ENCODE peak calls at places on chromosomes 1 and 21, in four cellular contexts. E is A673, U is brain microvascular endothelial cell, N is transverse colon. Z is an unnamed sample. For H3K27me3, the result is how much of the 10 kb centered on the place peaks cover.

GRCh38 chr1:199948587-199949280 is 78.8 kb upstream of the NR5A2 start:
- DNase-seq in E (peak), U (no peak), N (no peak), Z (peak)

GRCh38 chr1:14113271-14113670 is 413.3 kb downstream of the PRDM2 start:
- DNase-seq in E (peak), U (no peak), N (no peak), Z (no peak)

GRCh38 chr1:114126696-114127095 is 27.0 kb downstream of the SYT6 start:
- DNase-seq in E (no peak), U (no peak), N (peak), Z (no peak)

GRCh38 chr1:175536369-175536768 is 207.0 kb downstream of the TNR start:
- DNase-seq in E (no peak), U (no peak), N (no peak), Z (no peak)

GRCh38 chr1:41608242-41608641 is 123.8 kb upstream of the EDN2 start:
- DNase-seq in E (peak), U (peak), N (no peak), Z (peak)

GRCh38 chr1:175188936-175189335 is 3.6 kb downstream of the KIAA0040 start:
- DNase-seq in E (no peak), U (no peak), N (peak), Z (no peak)

GRCh38 chr1:160863422-160864131 is 890 bp upstream of the CD244 start:
- DNase-seq in E (no peak), U (no peak), N (no peak), Z (no peak)

GRCh38 chr1:196738730-196739129 is 35.9 kb upstream of the CFHR3 start:
- DNase-seq in E (no peak), U (no peak), N (no peak), Z (no peak)

GRCh38 chr21:33199516-33200217 is 30.1 kb upstream of the IFNAR2 start:
- DNase-seq in E (peak), U (peak), N (peak), Z (peak)

GRCh38 chr1:157994704-157995540 is 1.5 kb downstream of the KIRREL1 start:
- DNase-seq in E (no peak), U (no peak), N (peak), Z (peak)

GRCh38 chr1:119966020-119966419 is 69.7 kb upstream of the ADAM30 start:
- DNase-seq in E (no peak), U (peak), N (no peak), Z (no peak)

GRCh38 chr1:86156571-86157455 is at the start of gene COL24A1:
- DNase-seq in E (peak), U (peak), N (peak), Z (peak)

GRCh38 chr21:41559658-41560599 is 52.0 kb upstream of the TMPRSS2 start:
- DNase-seq in E (no peak), U (peak), N (no peak), Z (peak)

GRCh38 chr1:53327183-53327941 is 508 bp downstream of the LRP8 start:
- DNase-seq in E (peak), U (peak), N (peak), Z (no peak)

GRCh38 chr1:223007250-223007649 is 135.8 kb downstream of the TLR5 start:
- DNase-seq in E (no peak), U (peak), N (no peak), Z (no peak)

GRCh38 chr1:22709227-22709626 is 1.4 kb upstream of the EPHB2 start:
- DNase-seq in E (no peak), U (no peak), N (no peak), Z (no peak)

GRCh38 chr1:221419513-221420088 is 322.3 kb downstream of the DUSP10 start:
- DNase-seq in E (no peak), U (no peak), N (no peak), Z (peak)

GRCh38 chr21:44931137-44931500 is 8.7 kb upstream of the SLX9 start:
- DNase-seq in E (peak), U (no peak), N (peak), Z (no peak)

GRCh38 chr1:48936436-48936835 is 159.7 kb upstream of the BEND5 start:
- DNase-seq in E (no peak), U (no peak), N (no peak), Z (no peak)

GRCh38 chr1:3530086-3530930 is 75.8 kb downstream of the ARHGEF16 start:
- DNase-seq in E (peak), U (no peak), N (peak), Z (no peak)

GRCh38 chr1:39406533-39407478 is 84.6 kb upstream of the BMP8A start:
- DNase-seq in E (no peak), U (peak), N (no peak), Z (no peak)

GRCh38 chr1:181318022-181318857 is 165.1 kb upstream of the CACNA1E start:
- DNase-seq in E (no peak), U (no peak), N (no peak), Z (no peak)
- H3K27me3 ChIP-seq in E (half or more), U (under half), N (half or more), Z (half or more)

GRCh38 chr1:184664042-184664659 is 90.5 kb downstream of the EDEM3 start:
- DNase-seq in E (peak), U (peak), N (peak), Z (peak)
- TF ChIP-seq CTCF in E (peak), U (peak), N (peak), Z (peak)

DNA sequence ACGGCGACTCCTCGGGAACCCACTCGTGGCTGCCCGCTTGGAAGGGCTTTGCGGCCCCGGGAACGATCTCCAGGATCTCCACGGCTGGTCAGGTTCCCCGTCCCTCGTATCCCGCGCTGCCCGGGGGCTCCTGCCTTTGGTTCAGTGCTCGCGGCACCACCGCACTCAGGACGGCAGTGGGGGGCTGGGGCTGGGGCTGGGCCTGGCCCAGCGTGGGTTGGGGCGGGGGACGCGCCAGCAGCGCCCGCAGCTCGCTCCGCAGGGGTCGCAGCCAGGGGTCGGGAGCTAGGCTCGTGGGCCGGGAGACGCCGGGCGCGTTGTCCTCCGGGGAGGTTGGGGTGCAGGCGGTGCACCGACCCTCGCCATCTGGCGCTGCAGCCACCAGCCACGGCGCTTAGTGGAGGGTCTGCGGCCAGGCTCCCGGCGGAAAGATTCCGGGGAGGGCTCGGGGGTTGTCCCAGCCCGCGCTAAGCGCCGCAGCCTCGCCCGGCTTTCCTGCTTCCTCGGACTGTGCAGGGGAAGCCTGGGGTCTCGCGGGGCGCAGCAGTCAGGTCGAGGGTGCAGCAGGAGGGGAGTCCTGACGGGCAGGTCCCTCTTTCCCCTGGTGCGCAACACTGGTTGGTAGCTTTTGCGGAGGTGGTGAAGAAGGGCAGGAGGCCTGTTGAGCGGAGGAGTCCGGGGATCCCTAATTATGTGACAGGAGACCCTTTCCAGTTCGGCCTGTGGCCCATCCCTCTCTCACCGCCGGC is 9.0 kb downstream of the SIM2 start:
- DNase-seq in E (no peak), U (no peak), N (no peak), Z (no peak)
- H3K27me3 ChIP-seq in E (under half), U (half or more), N (half or more), Z (half or more)

GRCh38 chr1:99465176-99465900 is 180.6 kb upstream of the PALMD start:
- DNase-seq in E (no peak), U (peak), N (no peak), Z (peak)
- TF ChIP-seq CTCF in E (no peak), U (peak), N (no peak), Z (no peak)

DNA sequence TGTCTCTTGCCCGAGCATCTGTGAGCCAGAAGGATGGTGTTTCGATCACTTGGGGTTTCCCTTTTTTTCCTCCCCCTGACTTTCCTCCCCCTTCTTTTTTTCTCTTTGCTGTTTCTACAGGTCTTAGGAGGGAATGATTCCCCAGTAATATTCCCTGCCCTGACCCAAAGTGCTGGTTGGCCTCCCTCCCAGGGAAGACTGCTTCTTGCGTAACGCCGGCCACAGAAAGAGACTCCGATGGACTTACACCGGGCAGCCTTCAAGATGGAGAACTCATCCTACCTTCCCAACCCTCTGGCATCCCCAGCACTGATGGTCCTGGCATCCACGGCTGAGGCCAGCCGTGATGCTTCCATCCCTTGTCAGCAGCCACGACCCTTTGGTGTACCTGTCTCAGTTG is 6.8 kb downstream of the RNF220 start:
- DNase-seq in E (no peak), U (no peak), N (no peak), Z (no peak)
- H3K27me3 ChIP-seq in E (half or more), U (half or more), N (half or more), Z (under half)

DNA sequence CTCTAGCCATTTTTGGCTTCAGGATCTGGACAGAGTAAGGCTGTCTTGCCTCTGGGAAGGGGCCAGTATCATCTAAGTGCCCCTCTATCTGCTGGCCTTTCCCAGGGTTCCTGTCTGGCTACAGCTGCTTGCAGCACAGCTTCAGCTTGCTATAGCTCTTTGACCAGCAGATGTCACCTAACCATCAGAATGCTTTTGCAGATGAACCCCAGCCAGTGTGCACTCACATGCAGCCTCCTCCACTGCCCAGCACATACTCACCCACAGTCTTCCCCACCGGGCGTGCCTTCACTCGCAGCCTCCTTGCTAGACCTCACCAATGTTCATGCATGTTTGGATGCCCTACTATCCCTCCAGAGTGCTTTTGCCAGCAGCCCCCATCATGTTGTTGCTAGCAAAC is 769.0 kb downstream of the BRINP3 start:
- DNase-seq in E (peak), U (no peak), N (no peak), Z (peak)
- TF ChIP-seq CTCF in E (peak), U (peak), N (no peak), Z (no peak)

GRCh38 chr1:178503849-178504248 is 7.1 kb upstream of the CLEC20A start:
- DNase-seq in E (no peak), U (no peak), N (no peak), Z (no peak)
- H3K27me3 ChIP-seq in E (under half), U (under half), N (under half), Z (under half)

GRCh38 chr1:65921461-65921860 is 128.8 kb downstream of the PDE4B start:
- DNase-seq in E (no peak), U (no peak), N (no peak), Z (no peak)

GRCh38 chr1:65918564-65918963 is 125.9 kb downstream of the PDE4B start:
- DNase-seq in E (no peak), U (no peak), N (no peak), Z (no peak)

GRCh38 chr1:65924471-65924870 is 131.8 kb downstream of the PDE4B start:
- DNase-seq in E (no peak), U (peak), N (no peak), Z (peak)
- TF ChIP-seq CTCF in E (no peak), U (no peak), N (no peak), Z (no peak)